ENCODE peak calls at places on chromosomes 11 and 22, in nine cellular contexts. K is body of pancreas, A is cardiac muscle cell, N is vagina, M is spleen, L is astrocyte of the spinal cord, Q is stomach, P is fibroblast of the aortic adventitia, U is esophagus muscularis mucosa. H is an unnamed sample.
A peak's percentile ranks its signal among the peaks of the same experiment; 100 is the strongest.

GRCh38 chr11:45929486-45930030 is 7.1 kb downstream of the LARGE2 start:
- DNase-seq in K (no peak), A (no peak), N (no peak), M (peak; percentile 81), L (no peak), Q (no peak), P (no peak), U (no peak), H (no peak)

GRCh38 chr22:33918676-33919590 is 1.3 kb downstream of the LARGE1 start:
- DNase-seq in K (no peak), A (peak; percentile 20), N (no peak), M (no peak), L (no peak), Q (no peak), P (peak; percentile 44), U (no peak), H (no peak)

GRCh38 chr22:36756746-36757607 is 18.9 kb downstream of the IFT27 start:
- DNase-seq in K (peak; percentile 19), A (no peak), N (no peak), M (no peak), L (no peak), Q (no peak), P (no peak), U (no peak), H (no peak)

GRCh38 chr11:285894-286220 is 3.1 kb upstream of the PGGHG start:
- DNase-seq in K (peak; percentile 5), A (no peak), N (no peak), M (peak; percentile 68), L (no peak), Q (no peak), P (no peak), U (no peak), H (no peak)

GRCh38 chr11:12631651-12632050 is 42.6 kb upstream of the TEAD1 start:
- DNase-seq in K (no peak), A (no peak), N (no peak), M (no peak), L (no peak), Q (no peak), P (no peak), U (no peak), H (peak; percentile 27)

GRCh38 chr11:42524534-42525227 is 787.1 kb upstream of the API5 start:
- DNase-seq in K (peak; percentile 42), A (peak; percentile 84), N (no peak), M (no peak), L (peak; percentile 66), Q (peak; percentile 45), P (peak; percentile 54), U (no peak), H (peak; percentile 1)

GRCh38 chr11:133618500-133618899 is 86.2 kb upstream of the OPCML start:
- DNase-seq in K (no peak), A (no peak), N (no peak), M (no peak), L (no peak), Q (no peak), P (no peak), U (peak; percentile 42), H (no peak)

GRCh38 chr11:15197696-15198095 is 83.0 kb downstream of the INSC start:
- DNase-seq in K (no peak), A (no peak), N (no peak), M (no peak), L (no peak), Q (no peak), P (peak; percentile 42), U (no peak), H (peak; percentile 65)

GRCh38 chr11:103257360-103257759 is 148.1 kb downstream of the DYNC2H1 start:
- DNase-seq in K (no peak), A (peak; percentile 37), N (no peak), M (no peak), L (peak; percentile 26), Q (no peak), P (peak; percentile 40), U (no peak), H (peak; percentile 6)

GRCh38 chr11:120057028-120057330 is 80.9 kb downstream of the TRIM29 start:
- DNase-seq in K (no peak), A (no peak), N (peak; percentile 25), M (no peak), L (no peak), Q (no peak), P (no peak), U (peak; percentile 87), H (no peak)

GRCh38 chr22:35914665-35915476 is 113.8 kb downstream of the RBFOX2 start:
- DNase-seq in K (peak; percentile 81), A (peak; percentile 91), N (no peak), M (no peak), L (peak; percentile 88), Q (peak; percentile 58), P (peak; percentile 92), U (no peak), H (peak; percentile 93)

GRCh38 chr11:2862950-2863618 is 22.5 kb downstream of the CDKN1C start:
- DNase-seq in K (no peak), A (no peak), N (no peak), M (no peak), L (peak; percentile 13), Q (no peak), P (no peak), U (no peak), H (no peak)
- H3K4me3 ChIP-seq in K (no peak overlapping the region), A (peak overlapping the region; percentile 6), N (no peak overlapping the region), M (no peak overlapping the region), L (no peak overlapping the region), Q (peak overlapping the region; percentile 36), P (no peak overlapping the region), U (peak overlapping the region; percentile 47), H (no peak overlapping the region)

DNA sequence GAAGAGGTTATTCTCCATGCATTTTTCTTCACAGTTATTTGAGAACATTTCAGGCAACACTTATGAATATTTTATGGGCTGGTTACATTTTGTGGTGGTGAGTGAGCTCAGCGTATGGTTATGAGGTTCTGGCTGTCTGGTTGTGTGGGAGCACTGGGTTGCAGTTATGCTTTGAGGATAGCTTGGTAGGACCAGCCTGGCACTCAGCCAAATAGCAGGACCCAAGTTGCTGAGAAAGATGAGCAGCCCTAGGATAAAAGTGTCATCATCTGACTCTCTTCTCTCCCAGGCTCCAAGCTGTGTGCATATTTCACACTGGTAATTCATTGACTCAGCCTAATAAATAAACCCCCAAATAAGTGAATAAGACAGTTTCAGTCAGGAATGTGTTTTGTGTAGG is 8.1 kb upstream of the SRSF8 start:
- DNase-seq in K (no peak), A (peak; percentile 7), N (no peak), M (no peak), L (no peak), Q (no peak), P (no peak), U (peak; percentile 42), H (no peak)
- TF ChIP-seq CTCF in K (no peak), A (no peak), N (no peak), M (no peak), L (no peak), Q (no peak), P (no peak), U (no peak), H (no peak)

GRCh38 chr11:124841765-124842700 is 23.2 kb upstream of the ROBO3 start:
- DNase-seq in K (no peak), A (no peak), N (no peak), M (no peak), L (no peak), Q (no peak), P (peak; percentile 29), U (no peak), H (no peak)

GRCh38 chr11:124841186-124841585 is 24.0 kb upstream of the ROBO3 start:
- DNase-seq in K (no peak), A (no peak), N (no peak), M (no peak), L (no peak), Q (no peak), P (peak; percentile 43), U (no peak), H (no peak)

GRCh38 chr11:124844664-124845079 is 20.6 kb upstream of the ROBO3 start:
- DNase-seq in K (no peak), A (no peak), N (no peak), M (no peak), L (no peak), Q (no peak), P (no peak), U (no peak), H (no peak)

GRCh38 chr11:124846058-124846719 is 19.0 kb upstream of the ROBO3 start:
- DNase-seq in K (no peak), A (no peak), N (no peak), M (no peak), L (no peak), Q (no peak), P (no peak), U (no peak), H (no peak)

GRCh38 chr11:124843616-124843910 is 21.7 kb upstream of the ROBO3 start:
- DNase-seq in K (no peak), A (no peak), N (no peak), M (no peak), L (no peak), Q (no peak), P (no peak), U (no peak), H (no peak)
- H3K4me3 ChIP-seq in K (no peak overlapping the region), A (peak overlapping the region; percentile 24), N (no peak overlapping the region), M (no peak overlapping the region), L (no peak overlapping the region), Q (no peak overlapping the region), P (no peak overlapping the region), U (no peak overlapping the region), H (no peak overlapping the region)

GRCh38 chr11:1455032-1455762 is 31.4 kb downstream of the MOB2 start:
- DNase-seq in K (no peak), A (no peak), N (no peak), M (no peak), L (no peak), Q (no peak), P (no peak), U (no peak), H (no peak)

GRCh38 chr11:1452744-1453143 is 33.8 kb downstream of the MOB2 start:
- DNase-seq in K (no peak), A (no peak), N (no peak), M (no peak), L (no peak), Q (no peak), P (no peak), U (no peak), H (no peak)

GRCh38 chr11:1454576-1454975 is 32.0 kb downstream of the MOB2 start:
- DNase-seq in K (no peak), A (no peak), N (no peak), M (no peak), L (no peak), Q (no peak), P (no peak), U (no peak), H (no peak)

GRCh38 chr11:1451781-1452470 is 34.7 kb downstream of the MOB2 start:
- DNase-seq in K (no peak), A (no peak), N (no peak), M (no peak), L (no peak), Q (no peak), P (no peak), U (no peak), H (no peak)

DNA sequence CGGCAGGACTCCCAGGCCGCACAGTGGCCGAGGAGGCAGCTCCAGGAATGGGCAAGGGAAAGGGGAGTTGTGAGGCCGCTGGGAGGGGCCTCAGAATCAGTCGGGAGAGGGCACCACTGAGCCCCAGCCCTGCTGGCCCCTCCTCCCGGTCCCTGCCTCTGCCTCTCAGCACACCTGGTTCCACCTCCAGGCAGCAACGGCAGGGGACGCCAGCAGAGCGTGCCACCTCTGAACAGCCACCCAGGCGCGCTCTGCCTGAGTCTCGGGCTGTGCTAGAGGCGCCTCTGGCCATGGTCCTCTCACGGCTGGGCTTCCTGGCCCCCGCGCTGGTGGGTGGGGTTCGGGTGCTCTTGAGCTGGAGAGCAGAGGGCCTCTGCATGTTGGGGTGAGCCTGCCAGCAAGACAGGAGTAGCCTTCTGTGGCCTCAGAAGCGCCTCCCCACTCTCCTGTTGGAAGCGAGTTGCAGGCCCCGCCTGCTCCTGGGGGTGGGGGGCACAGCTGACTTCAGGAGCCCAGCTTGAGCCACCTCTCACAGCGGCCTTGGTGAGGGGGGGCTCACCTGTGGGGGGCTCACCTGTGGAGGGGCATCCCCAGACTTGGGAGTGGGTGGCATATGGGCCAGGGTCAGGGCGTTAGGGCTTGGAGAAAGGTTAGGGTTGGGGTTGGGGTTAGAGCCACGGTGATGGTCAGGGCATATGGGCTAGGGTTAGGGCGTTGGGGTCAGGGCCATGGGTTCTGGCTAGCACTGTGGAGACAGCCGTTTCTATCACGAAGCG is 32.8 kb downstream of the MOB2 start:
- DNase-seq in K (peak; percentile 67), A (no peak), N (no peak), M (no peak), L (no peak), Q (peak; percentile 76), P (no peak), U (no peak), H (no peak)
- TF ChIP-seq CTCF in K (no peak), A (no peak), N (no peak), M (no peak), L (no peak), Q (no peak), P (no peak), U (peak; percentile 67), H (no peak)